ENCODE peak calls at places on chromosomes 5 and 9, in four cellular contexts. One of them, this sample, is unnamed. For H3K4me1, the result is how much of the 10 kb centered on the place peaks cover.

GRCh38 chr5:136040746-136041415 is 12.1 kb downstream of the TGFBI start:
- DNase-seq in CD8-positive, alpha-beta T cell: no peak
- DNase-seq in psoas muscle: no peak
- DNase-seq in cardiac muscle cell: no peak
- DNase-seq in this sample: no peak

GRCh38 chr5:119943148-119943547 is 313.8 kb downstream of the FAM170A start:
- DNase-seq in CD8-positive, alpha-beta T cell: no peak
- DNase-seq in psoas muscle: no peak
- DNase-seq in cardiac muscle cell: no peak
- DNase-seq in this sample: no peak

GRCh38 chr9:2424564-2425153 is 196.9 kb upstream of the VLDLR start:
- DNase-seq in CD8-positive, alpha-beta T cell: no peak
- DNase-seq in psoas muscle: no peak
- DNase-seq in cardiac muscle cell: peak
- DNase-seq in this sample: no peak

GRCh38 chr5:111225926-111226325 is 1.7 kb downstream of the CAMK4 start:
- DNase-seq in CD8-positive, alpha-beta T cell: no peak
- DNase-seq in psoas muscle: no peak
- DNase-seq in cardiac muscle cell: no peak
- DNase-seq in this sample: no peak

GRCh38 chr5:54440456-54440893 is 15.0 kb upstream of the HSPB3 start:
- DNase-seq in CD8-positive, alpha-beta T cell: no peak
- DNase-seq in psoas muscle: no peak
- DNase-seq in cardiac muscle cell: no peak
- DNase-seq in this sample: no peak

GRCh38 chr9:72933730-72934665 is 18.9 kb downstream of the ALDH1A1 start:
- DNase-seq in CD8-positive, alpha-beta T cell: no peak
- DNase-seq in psoas muscle: no peak
- DNase-seq in cardiac muscle cell: no peak
- DNase-seq in this sample: no peak

GRCh38 chr5:10264569-10264968 is 14.5 kb downstream of the CCT5 start:
- DNase-seq in CD8-positive, alpha-beta T cell: no peak
- DNase-seq in psoas muscle: no peak
- DNase-seq in cardiac muscle cell: no peak
- DNase-seq in this sample: no peak

GRCh38 chr5:171957591-171958251 is 48.7 kb downstream of the FBXW11 start:
- DNase-seq in CD8-positive, alpha-beta T cell: peak
- DNase-seq in psoas muscle: no peak
- DNase-seq in cardiac muscle cell: no peak
- DNase-seq in this sample: no peak

GRCh38 chr5:220008-220407 is 1.9 kb downstream of the SDHA start:
- DNase-seq in CD8-positive, alpha-beta T cell: no peak
- DNase-seq in psoas muscle: no peak
- DNase-seq in cardiac muscle cell: no peak
- DNase-seq in this sample: no peak

GRCh38 chr5:170388240-170388639 is 927 bp downstream of the KCNMB1 start:
- DNase-seq in CD8-positive, alpha-beta T cell: no peak
- DNase-seq in psoas muscle: no peak
- DNase-seq in cardiac muscle cell: no peak
- DNase-seq in this sample: no peak

GRCh38 chr5:170387775-170388174 is 1.4 kb downstream of the KCNMB1 start:
- DNase-seq in CD8-positive, alpha-beta T cell: no peak
- DNase-seq in psoas muscle: no peak
- DNase-seq in cardiac muscle cell: no peak
- DNase-seq in this sample: no peak

GRCh38 chr5:170389250-170389902 is at the start of gene KCNMB1:
- DNase-seq in CD8-positive, alpha-beta T cell: no peak
- DNase-seq in psoas muscle: no peak
- DNase-seq in cardiac muscle cell: peak
- DNase-seq in this sample: no peak

GRCh38 chr5:170390472-170390871 is 1.3 kb upstream of the KCNMB1 start:
- DNase-seq in CD8-positive, alpha-beta T cell: no peak
- DNase-seq in psoas muscle: no peak
- DNase-seq in cardiac muscle cell: no peak
- DNase-seq in this sample: no peak

GRCh38 chr5:170388818-170389217 is 349 bp downstream of the KCNMB1 start:
- DNase-seq in CD8-positive, alpha-beta T cell: no peak
- DNase-seq in psoas muscle: no peak
- DNase-seq in cardiac muscle cell: peak
- DNase-seq in this sample: no peak
- H3K4me1 ChIP-seq in CD8-positive, alpha-beta T cell: under half
- H3K4me1 ChIP-seq in psoas muscle: under half
- H3K4me1 ChIP-seq in cardiac muscle cell: under half
- H3K4me1 ChIP-seq in this sample: under half

DNA sequence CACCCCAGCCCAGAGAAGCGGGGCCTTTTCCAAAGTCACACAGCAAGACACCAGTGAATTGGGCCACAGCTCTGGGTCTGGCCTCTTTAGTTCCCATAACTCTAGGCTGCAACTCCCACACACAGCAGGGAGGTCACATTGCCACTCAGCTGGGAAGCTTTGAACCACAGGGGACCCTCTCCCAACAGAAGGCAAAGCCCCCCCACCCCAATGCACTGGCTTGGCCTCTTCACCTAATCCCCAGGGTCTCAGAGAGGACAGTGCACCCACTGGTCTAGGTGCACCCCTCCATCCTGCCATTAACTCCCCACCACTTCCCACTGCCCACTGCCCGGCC is 156.7 kb upstream of the IER5L start:
- DNase-seq in CD8-positive, alpha-beta T cell: no peak
- DNase-seq in psoas muscle: no peak
- DNase-seq in cardiac muscle cell: no peak
- DNase-seq in this sample: no peak
- H3K4me1 ChIP-seq in CD8-positive, alpha-beta T cell: under half
- H3K4me1 ChIP-seq in psoas muscle: under half
- H3K4me1 ChIP-seq in cardiac muscle cell: under half
- H3K4me1 ChIP-seq in this sample: under half

GRCh38 chr9:127008076-127008475 is 93.5 kb downstream of the RALGPS1 start:
- DNase-seq in CD8-positive, alpha-beta T cell: no peak
- DNase-seq in psoas muscle: no peak
- DNase-seq in cardiac muscle cell: no peak
- DNase-seq in this sample: no peak

GRCh38 chr9:127007638-127008037 is 93.1 kb downstream of the RALGPS1 start:
- DNase-seq in CD8-positive, alpha-beta T cell: no peak
- DNase-seq in psoas muscle: no peak
- DNase-seq in cardiac muscle cell: no peak
- DNase-seq in this sample: no peak

GRCh38 chr9:127004946-127005769 is 90.6 kb downstream of the RALGPS1 start:
- DNase-seq in CD8-positive, alpha-beta T cell: peak
- DNase-seq in psoas muscle: no peak
- DNase-seq in cardiac muscle cell: no peak
- DNase-seq in this sample: no peak

GRCh38 chr9:127011772-127012171 is 97.2 kb downstream of the RALGPS1 start:
- DNase-seq in CD8-positive, alpha-beta T cell: no peak
- DNase-seq in psoas muscle: no peak
- DNase-seq in cardiac muscle cell: no peak
- DNase-seq in this sample: no peak

DNA sequence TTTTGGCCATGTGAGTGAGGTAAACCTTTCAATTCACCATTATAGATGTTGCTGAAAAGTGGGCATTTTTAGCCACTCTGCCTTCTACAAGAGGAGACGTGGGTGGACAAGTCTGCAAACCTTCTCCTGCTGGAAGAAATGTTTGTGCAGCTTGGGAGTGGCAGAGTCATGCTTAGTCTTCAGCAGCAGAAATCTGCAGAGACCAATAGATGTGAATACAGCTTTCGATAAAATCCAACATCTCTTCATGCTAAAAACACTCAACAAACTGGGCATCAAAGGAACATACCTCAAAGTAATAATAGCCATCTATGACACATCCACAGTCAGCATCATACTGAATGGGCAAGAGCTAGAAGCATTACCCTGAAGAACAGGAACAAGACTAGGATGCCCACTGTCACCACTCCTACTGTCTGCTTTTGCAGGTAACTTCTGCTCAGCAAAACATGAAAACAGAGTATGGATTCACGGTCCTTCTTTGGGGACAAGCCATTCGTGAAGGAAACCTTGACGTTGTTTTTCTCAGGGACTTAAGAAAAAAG is 91.3 kb downstream of the RALGPS1 start:
- DNase-seq in CD8-positive, alpha-beta T cell: no peak
- DNase-seq in psoas muscle: no peak
- DNase-seq in cardiac muscle cell: no peak
- DNase-seq in this sample: no peak
- H3K4me1 ChIP-seq in CD8-positive, alpha-beta T cell: under half
- H3K4me1 ChIP-seq in psoas muscle: under half
- H3K4me1 ChIP-seq in cardiac muscle cell: under half
- H3K4me1 ChIP-seq in this sample: under half

GRCh38 chr9:136623016-136623848 is 39.5 kb upstream of the EGFL7 start:
- DNase-seq in CD8-positive, alpha-beta T cell: no peak
- DNase-seq in psoas muscle: no peak
- DNase-seq in cardiac muscle cell: no peak
- DNase-seq in this sample: no peak
- H3K4me1 ChIP-seq in CD8-positive, alpha-beta T cell: under half
- H3K4me1 ChIP-seq in psoas muscle: under half
- H3K4me1 ChIP-seq in cardiac muscle cell: under half
- H3K4me1 ChIP-seq in this sample: under half

GRCh38 chr9:110189001-110189400 is 19.0 kb downstream of the C9orf152 start:
- DNase-seq in CD8-positive, alpha-beta T cell: no peak
- DNase-seq in psoas muscle: no peak
- DNase-seq in cardiac muscle cell: no peak
- DNase-seq in this sample: no peak
- H3K4me1 ChIP-seq in CD8-positive, alpha-beta T cell: under half
- H3K4me1 ChIP-seq in psoas muscle: under half
- H3K4me1 ChIP-seq in cardiac muscle cell: under half
- H3K4me1 ChIP-seq in this sample: under half

DNA sequence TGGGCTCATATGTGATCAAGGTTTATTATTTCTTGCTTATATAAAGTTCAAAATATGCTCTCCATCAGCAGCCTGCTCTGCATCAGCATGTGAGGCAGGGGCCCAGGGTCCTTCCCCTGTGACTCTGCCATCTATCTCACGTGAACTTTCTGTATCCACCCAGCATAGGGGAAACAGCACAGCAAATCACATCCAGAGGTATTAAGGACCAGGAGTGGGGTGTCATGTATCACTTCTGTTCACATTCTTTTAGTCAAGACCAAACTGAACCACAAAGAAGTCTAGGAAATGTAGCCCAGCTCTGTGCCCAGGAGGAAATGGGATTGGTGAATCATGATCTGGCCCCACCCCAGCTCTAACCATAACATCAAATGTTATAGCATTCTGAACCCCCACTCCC is 473.5 kb downstream of the ARHGEF28 start:
- DNase-seq in CD8-positive, alpha-beta T cell: no peak
- DNase-seq in psoas muscle: no peak
- DNase-seq in cardiac muscle cell: no peak
- DNase-seq in this sample: no peak
- H3K4me1 ChIP-seq in CD8-positive, alpha-beta T cell: under half
- H3K4me1 ChIP-seq in psoas muscle: under half
- H3K4me1 ChIP-seq in cardiac muscle cell: under half
- H3K4me1 ChIP-seq in this sample: under half

DNA sequence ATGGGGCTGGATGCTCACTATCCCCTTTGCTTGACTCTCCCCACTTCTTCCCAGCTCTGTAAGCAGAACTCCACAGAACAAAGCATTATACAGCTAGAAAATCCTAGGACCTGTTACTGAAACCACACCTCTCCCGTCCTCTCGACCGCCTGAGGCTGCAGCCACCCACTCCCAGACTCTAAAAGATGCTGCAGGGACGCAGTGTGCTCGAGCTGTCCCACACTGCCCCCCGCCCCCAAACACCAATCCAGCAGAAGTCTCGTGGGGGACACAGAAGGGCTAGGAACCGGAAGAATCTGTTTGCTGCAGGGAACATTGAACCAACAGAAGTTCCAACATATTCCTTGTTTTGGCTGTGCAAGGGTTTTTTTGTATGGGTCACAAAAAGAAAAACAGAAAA is 7.6 kb downstream of the CAMK2A start:
- DNase-seq in CD8-positive, alpha-beta T cell: no peak
- DNase-seq in psoas muscle: no peak
- DNase-seq in cardiac muscle cell: no peak
- DNase-seq in this sample: no peak
- H3K4me1 ChIP-seq in CD8-positive, alpha-beta T cell: under half
- H3K4me1 ChIP-seq in psoas muscle: under half
- H3K4me1 ChIP-seq in cardiac muscle cell: under half
- H3K4me1 ChIP-seq in this sample: under half

DNA sequence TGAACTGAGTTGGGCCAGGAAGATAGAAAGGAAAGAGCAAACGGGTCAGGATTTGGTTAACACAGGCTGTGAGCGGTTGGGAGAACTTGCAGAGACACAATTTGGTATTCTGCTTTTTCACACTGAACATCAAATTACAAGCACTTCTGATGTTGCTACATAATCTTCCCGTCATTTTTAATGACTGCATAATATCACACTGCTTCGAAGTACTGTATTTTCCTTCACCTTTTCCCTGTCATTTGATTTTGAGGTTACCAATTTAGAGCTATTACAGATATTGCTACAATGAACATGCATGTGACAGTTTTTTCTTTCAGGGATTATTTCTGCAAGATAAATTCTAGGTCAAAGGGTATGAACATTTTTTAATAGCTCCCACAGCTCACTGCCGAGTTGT is 71.4 kb upstream of the CPEB4 start:
- DNase-seq in CD8-positive, alpha-beta T cell: no peak
- DNase-seq in psoas muscle: no peak
- DNase-seq in cardiac muscle cell: no peak
- DNase-seq in this sample: no peak
- H3K4me1 ChIP-seq in CD8-positive, alpha-beta T cell: under half
- H3K4me1 ChIP-seq in psoas muscle: under half
- H3K4me1 ChIP-seq in cardiac muscle cell: under half
- H3K4me1 ChIP-seq in this sample: under half

This sample was measured in HAP-1.